ENCODE peak calls at places on chromosomes 3 and 15, in ten cellular contexts. J is adrenal gland; B is neural progenitor cell; I is RWPE2; U is uterus; A is adipocyte; M is effector memory CD4-positive, alpha-beta T cell; Y is stomach; O is lower lobe of right lung; S is vagina. R is an unnamed sample.

GRCh38 chr3:163879172-163879571 is 1199.1 kb downstream of the SI start:
- DNase-seq in J (no peak), S (no peak), B (no peak), I (no peak), A (no peak), O (no peak), Y (no peak), M (no peak), U (no peak), R (no peak)

GRCh38 chr3:192417012-192417411 is 310.3 kb downstream of the FGF12 start:
- DNase-seq in J (no peak), Y (no peak), I (no peak), M (no peak), A (no peak), U (no peak), S (no peak), O (no peak), B (no peak), R (no peak)

GRCh38 chr3:129326138-129326537 is 47.5 kb downstream of the HMCES start:
- DNase-seq in Y (no peak), U (no peak), O (no peak), A (no peak), S (no peak), B (no peak), I (no peak), J (no peak), M (no peak), R (no peak)

GRCh38 chr15:70835415-70835814 is 18.5 kb downstream of the LARP6 start:
- DNase-seq in A (no peak), I (no peak), J (no peak), U (peak; percentile 78), S (no peak), M (no peak), Y (no peak), O (no peak), B (no peak), R (no peak)

GRCh38 chr3:175940881-175941280 is 1081.7 kb downstream of the NAALADL2 start:
- DNase-seq in I (no peak), J (no peak), U (no peak), M (no peak), O (no peak), S (no peak), A (no peak), B (peak; percentile 52), Y (no peak), R (no peak)

GRCh38 chr3:20023663-20024417 is 11.8 kb upstream of the PP2D1 start:
- DNase-seq in M (no peak), A (no peak), J (no peak), S (no peak), Y (peak; percentile 67), O (no peak), U (no peak), B (peak; percentile 51), I (no peak), R (no peak)

GRCh38 chr3:8303466-8303865 is 198.2 kb upstream of the LMCD1 start:
- DNase-seq in S (no peak), B (no peak), A (no peak), M (no peak), Y (no peak), I (no peak), U (no peak), O (no peak), J (peak; percentile 22), R (no peak)

GRCh38 chr3:116034797-116035196 is 410.5 kb downstream of the LSAMP start:
- DNase-seq in B (no peak), Y (no peak), O (no peak), A (peak; percentile 38), M (no peak), J (no peak), I (no peak), U (no peak), S (no peak), R (no peak)

GRCh38 chr3:184761976-184762375 is 50.0 kb upstream of the VPS8 start:
- DNase-seq in S (no peak), B (no peak), O (no peak), A (no peak), M (no peak), U (no peak), I (no peak), Y (no peak), J (no peak), R (no peak)

GRCh38 chr3:107416886-107417285 is 39.6 kb downstream of the CCDC54 start:
- DNase-seq in A (peak; percentile 51), S (no peak), Y (no peak), O (no peak), J (no peak), I (no peak), B (no peak), M (no peak), U (no peak), R (no peak)

GRCh38 chr3:186366206-186366605 is 4.2 kb upstream of the DGKG start:
- DNase-seq in U (no peak), I (no peak), J (no peak), Y (no peak), B (no peak), M (no peak), O (no peak), S (no peak), A (no peak), R (no peak)

GRCh38 chr3:62562017-62562416 is 188.7 kb upstream of the FEZF2 start:
- DNase-seq in Y (no peak), U (no peak), S (no peak), O (no peak), B (no peak), A (peak; percentile 45), J (no peak), I (no peak), M (no peak), R (no peak)

GRCh38 chr3:5349343-5349742 is 161.8 kb downstream of the EDEM1 start:
- DNase-seq in Y (no peak), M (no peak), S (no peak), B (no peak), A (no peak), I (no peak), O (no peak), J (no peak), U (no peak), R (no peak)

GRCh38 chr15:47756872-47757271 is 39.6 kb downstream of the SEMA6D start:
- DNase-seq in B (no peak), I (peak; percentile 90), O (no peak), M (no peak), J (no peak), Y (no peak), S (no peak), U (no peak), A (peak; percentile 66), R (no peak)

GRCh38 chr3:65035231-65035630 is 347.4 kb upstream of the ADAMTS9 start:
- DNase-seq in M (no peak), U (no peak), S (no peak), I (no peak), B (no peak), Y (no peak), J (no peak), O (no peak), A (peak; percentile 21), R (no peak)

GRCh38 chr15:23437673-23438072 is 9.4 kb downstream of the GOLGA6L2 start:
- DNase-seq in M (no peak), A (no peak), J (no peak), S (no peak), Y (no peak), U (no peak), B (no peak), O (no peak), I (no peak), R (no peak)

GRCh38 chr3:124137264-124137663 is 145.3 kb upstream of the ROPN1 start:
- DNase-seq in M (no peak), J (no peak), Y (no peak), B (no peak), A (no peak), S (no peak), O (no peak), U (no peak), I (no peak), R (no peak)

GRCh38 chr15:64224508-64224907 is 61.7 kb upstream of the PPIB start:
- DNase-seq in B (no peak), O (no peak), M (no peak), U (no peak), S (no peak), J (peak; percentile 35), Y (no peak), A (peak; percentile 85), I (no peak), R (no peak)

GRCh38 chr15:38853608-38854007 is 289.0 kb upstream of the RASGRP1 start:
- DNase-seq in A (no peak), S (no peak), B (peak; percentile 63), O (no peak), U (no peak), M (no peak), J (no peak), I (no peak), Y (no peak), R (peak; percentile 23)

GRCh38 chr15:56971571-56971970 is 53.1 kb downstream of the TCF12 start:
- DNase-seq in M (no peak), O (no peak), I (no peak), A (peak; percentile 47), S (no peak), J (no peak), B (no peak), Y (no peak), U (no peak), R (no peak)
- H3K4me1 ChIP-seq in M (no peaks in the 10 kb centered on the region), O (peaks cover 8% of the 10 kb centered on the region), I (peaks cover 19% of the 10 kb centered on the region), A (peaks cover 2% of the 10 kb centered on the region), S (peaks cover 57% of the 10 kb centered on the region), J (peaks cover 48% of the 10 kb centered on the region), B (peaks cover 9% of the 10 kb centered on the region), Y (peaks cover 67% of the 10 kb centered on the region), U (no peaks in the 10 kb centered on the region), R (peaks cover 5% of the 10 kb centered on the region)

GRCh38 chr3:45599984-45600650 is 5.6 kb downstream of the LIMD1 start:
- DNase-seq in J (no peak), A (no peak), M (no peak), I (no peak), B (no peak), S (no peak), O (peak; percentile 45), Y (peak; percentile 76), U (no peak), R (no peak)
- H3K4me3 ChIP-seq in J (no peak overlapping the region), A (no peak overlapping the region), M (peak overlapping the region; percentile 10), I (no peak overlapping the region), B (no peak overlapping the region), S (no peak overlapping the region), O (peak overlapping the region; percentile 90), Y (no peak overlapping the region), U (no peak overlapping the region), R (no peak overlapping the region)

GRCh38 chr3:38306941-38307340 is 24.8 kb downstream of the SLC22A14 start:
- DNase-seq in J (no peak), M (no peak), Y (no peak), O (no peak), I (no peak), A (no peak), B (no peak), U (no peak), S (no peak), R (no peak)
- H3K4me1 ChIP-seq in J (no peaks in the 10 kb centered on the region), M (no peaks in the 10 kb centered on the region), Y (no peaks in the 10 kb centered on the region), O (no peaks in the 10 kb centered on the region), I (no peaks in the 10 kb centered on the region), A (no peaks in the 10 kb centered on the region), B (no peaks in the 10 kb centered on the region), U (no peaks in the 10 kb centered on the region), S (no peaks in the 10 kb centered on the region), R (no peaks in the 10 kb centered on the region)

DNA sequence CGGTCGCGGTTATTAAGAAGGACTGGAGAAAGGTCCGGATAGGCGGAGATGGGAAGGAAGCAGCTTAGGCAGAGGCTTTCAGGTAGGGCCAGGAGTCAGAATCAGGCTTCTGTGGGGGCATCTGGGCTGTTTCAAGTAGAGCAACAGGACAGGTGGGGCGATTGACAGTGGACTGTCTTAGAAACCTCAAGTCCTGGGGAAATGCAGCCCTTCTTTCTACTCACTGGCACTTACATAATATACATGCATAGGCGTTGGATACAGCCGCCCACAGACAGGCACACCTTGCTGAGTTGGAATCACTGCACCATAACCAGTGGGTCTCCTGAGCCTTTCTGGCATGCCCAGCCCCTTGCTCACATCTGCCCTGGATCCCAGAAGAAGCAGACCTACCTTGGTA is 730 bp downstream of the MYD88 start:
- DNase-seq in O (peak; percentile 33), U (no peak), J (no peak), B (no peak), M (no peak), A (no peak), I (no peak), Y (peak; percentile 25), S (no peak), R (no peak)
- H3K4me3 ChIP-seq in O (peak overlapping the region; percentile 97), U (peak overlapping the region; percentile 76), J (peak overlapping the region; percentile 62), B (peak overlapping the region; percentile 72), M (peak overlapping the region; percentile 80), A (peak overlapping the region; percentile 92), I (peak overlapping the region; percentile 42), Y (peak overlapping the region; percentile 92), S (peak overlapping the region; percentile 85), R (peak overlapping the region; percentile 98)